ENCODE peak calls at places on chromosomes 2 and 18, in seven cellular contexts. O, M, K, E, U, B and J are unnamed samples.

GRCh38 chr2:46298522-46299351 is 1.5 kb downstream of the EPAS1 start:
- DNase-seq in K (peak; percentile 41), U (peak; percentile 53), O (peak; percentile 59), M (peak; percentile 68), E (peak; percentile 47), B (no peak), J (peak; percentile 66)

GRCh38 chr2:119106301-119106897 is 52.2 kb downstream of the C1QL2 start:
- DNase-seq in B (no peak), K (no peak), E (peak; percentile 33), U (peak; percentile 64), M (peak; percentile 44), O (no peak), J (peak; percentile 41)

GRCh38 chr2:101850450-101850849 is 141.3 kb upstream of the IL1R2 start:
- DNase-seq in U (no peak), M (no peak), E (no peak), B (no peak), K (no peak), O (no peak), J (no peak)

GRCh38 chr18:23718243-23718720 is 29.0 kb downstream of the LAMA3 start:
- DNase-seq in K (no peak), M (no peak), O (no peak), B (no peak), E (peak; percentile 79), U (no peak), J (no peak)

GRCh38 chr2:196290149-196290548 is 118.8 kb upstream of the STK17B start:
- DNase-seq in E (no peak), K (no peak), O (no peak), U (no peak), B (no peak), M (no peak), J (no peak)

GRCh38 chr18:50127516-50128229 is 67.3 kb downstream of the MYO5B start:
- DNase-seq in B (peak; percentile 35), E (no peak), K (no peak), M (no peak), U (no peak), O (no peak), J (no peak)

GRCh38 chr18:27713037-27713726 is 463.7 kb downstream of the CDH2 start:
- DNase-seq in M (no peak), K (no peak), B (no peak), O (no peak), E (no peak), U (no peak), J (no peak)

GRCh38 chr2:118065015-118065666 is 23.1 kb upstream of the INSIG2 start:
- DNase-seq in U (no peak), B (no peak), K (no peak), E (no peak), M (no peak), O (no peak), J (no peak)

GRCh38 chr2:122805346-122805745 is 1049.9 kb downstream of the TSN start:
- DNase-seq in M (no peak), B (no peak), U (no peak), E (no peak), O (no peak), K (no peak), J (no peak)

GRCh38 chr18:46051731-46052461 is 20.2 kb downstream of the PSTPIP2 start:
- DNase-seq in U (no peak), E (peak; percentile 93), M (peak; percentile 24), O (no peak), B (no peak), K (no peak), J (no peak)

GRCh38 chr18:5542393-5543035 is 1.3 kb downstream of the EPB41L3 start:
- DNase-seq in E (peak; percentile 26), M (no peak), U (peak; percentile 41), B (no peak), K (no peak), O (no peak), J (no peak)

GRCh38 chr2:241984271-241984655 is 114.7 kb downstream of the RTP5 start:
- DNase-seq in E (no peak), U (no peak), M (no peak), O (no peak), K (no peak), B (no peak), J (no peak)

GRCh38 chr2:28619213-28620196 is 123.6 kb downstream of the PLB1 start:
- DNase-seq in K (no peak), B (no peak), E (peak; percentile 30), M (no peak), O (no peak), U (no peak), J (no peak)

GRCh38 chr2:160269365-160269764 is 69.3 kb upstream of the ITGB6 start:
- DNase-seq in E (no peak), B (no peak), M (no peak), K (no peak), O (no peak), U (peak; percentile 15), J (peak; percentile 90)

GRCh38 chr2:100924122-100924519 is 78.0 kb upstream of the RPL31 start:
- DNase-seq in E (no peak), O (no peak), U (no peak), M (no peak), B (no peak), K (no peak), J (no peak)

GRCh38 chr18:68843467-68844089 is 45.7 kb downstream of the CCDC102B start:
- DNase-seq in U (no peak), B (no peak), M (no peak), K (no peak), O (no peak), E (peak; percentile 18), J (no peak)

GRCh38 chr2:145158051-145158586 is 638.2 kb upstream of the ZEB2 start:
- DNase-seq in E (peak; percentile 95), K (peak; percentile 80), O (no peak), M (peak; percentile 74), U (no peak), B (no peak), J (no peak)

GRCh38 chr2:219163156-219163555 is 2.5 kb upstream of the NHEJ1 start:
- DNase-seq in M (no peak), K (no peak), E (no peak), O (no peak), B (no peak), U (no peak), J (no peak)

GRCh38 chr2:109370399-109370990 is 241.5 kb downstream of the SH3RF3 start:
- DNase-seq in M (no peak), B (no peak), K (no peak), U (no peak), E (no peak), O (no peak), J (no peak)

GRCh38 chr2:95333888-95334338 is 36.8 kb downstream of the KCNIP3 start:
- DNase-seq in U (peak; percentile 46), E (peak; percentile 97), M (peak; percentile 57), B (peak; percentile 80), K (no peak), O (peak; percentile 95), J (peak; percentile 95)

GRCh38 chr2:184692137-184692734 is 93.9 kb downstream of the ZNF804A start:
- DNase-seq in O (no peak), K (no peak), U (no peak), M (no peak), E (no peak), B (no peak), J (no peak)

GRCh38 chr2:99695121-99695773 is 205.4 kb upstream of the REV1 start:
- DNase-seq in K (no peak), O (no peak), U (no peak), E (no peak), B (no peak), M (no peak), J (no peak)

GRCh38 chr2:5164806-5165525 is 527.2 kb upstream of the SOX11 start:
- DNase-seq in M (no peak), O (no peak), E (peak; percentile 67), K (no peak), U (no peak), B (no peak), J (no peak)

GRCh38 chr2:178422097-178422496 is 28.9 kb downstream of the PRKRA start:
- DNase-seq in K (no peak), O (no peak), M (no peak), B (no peak), U (no peak), E (no peak), J (no peak)

GRCh38 chr2:142445542-142445941 is 314.7 kb upstream of the LRP1B start:
- DNase-seq in B (no peak), U (no peak), K (no peak), M (no peak), O (no peak), E (no peak), J (no peak)

GRCh38 chr2:151757861-151758260 is 23.6 kb upstream of the NEB start:
- DNase-seq in O (no peak), K (no peak), E (no peak), B (no peak), M (no peak), U (no peak), J (no peak)

GRCh38 chr2:64930159-64930558 is 59.0 kb upstream of the SLC1A4 start:
- DNase-seq in B (no peak), O (no peak), E (no peak), K (no peak), M (no peak), U (no peak), J (no peak)
- H3K4me3 ChIP-seq in B (no peak overlapping the region), O (no peak overlapping the region), E (no peak overlapping the region), K (no peak overlapping the region), M (no peak overlapping the region), U (no peak overlapping the region), J (no peak overlapping the region)

GRCh38 chr2:200534572-200534971 is 8.6 kb downstream of the SGO2 start:
- DNase-seq in M (no peak), B (no peak), O (no peak), K (no peak), U (no peak), E (no peak), J (no peak)
- H3K36me3 ChIP-seq in M (no peaks in the 10 kb centered on the region), B (peaks cover 14% of the 10 kb centered on the region), O (no peaks in the 10 kb centered on the region), K (no peaks in the 10 kb centered on the region), U (no peaks in the 10 kb centered on the region), E (no peaks in the 10 kb centered on the region), J (no peaks in the 10 kb centered on the region)

GRCh38 chr2:172374318-172375240 is 52.8 kb upstream of the ITGA6 start:
- DNase-seq in U (no peak), O (no peak), M (no peak), K (no peak), E (no peak), B (no peak), J (no peak)
- TF ChIP-seq POLR2A in U (no peak), O (no peak), M (no peak), K (no peak), E (no peak), B (no peak), J (no peak)

GRCh38 chr2:238847432-238847801 is 468 bp upstream of the TWIST2 start:
- DNase-seq in O (no peak), K (no peak), E (no peak), U (no peak), B (no peak), M (no peak), J (no peak)

GRCh38 chr2:238848566-238848940 is 668 bp downstream of the TWIST2 start:
- DNase-seq in K (no peak), B (no peak), M (no peak), U (no peak), E (no peak), O (no peak), J (no peak)

GRCh38 chr2:238847841-238848565 is at the start of gene TWIST2:
- DNase-seq in O (no peak), B (no peak), K (peak; percentile 80), E (peak; percentile 91), U (peak; percentile 46), M (no peak), J (peak; percentile 21)

GRCh38 chr2:238850096-238850495 is 2.2 kb downstream of the TWIST2 start:
- DNase-seq in M (no peak), O (no peak), B (no peak), K (no peak), U (no peak), E (peak; percentile 50), J (no peak)

GRCh38 chr2:238848941-238849853 is 1.3 kb downstream of the TWIST2 start:
- DNase-seq in M (no peak), O (no peak), B (no peak), K (no peak), U (no peak), E (no peak), J (no peak)
- H3K4me3 ChIP-seq in M (no peak overlapping the region), O (peak overlapping the region; percentile 63), B (no peak overlapping the region), K (peak overlapping the region; percentile 44), U (no peak overlapping the region), E (peak overlapping the region; percentile 90), J (peak overlapping the region; percentile 40)